ENCODE peak calls at places on chromosomes 6 and 20, in four cellular contexts. One of them, this sample, is unnamed.

GRCh38 chr6:46876126-46876525 is 45.6 kb downstream of the ADGRF5 start:
- DNase-seq in NCI-H1694: no peak
- DNase-seq in stimulated activated CD8-positive, alpha-beta memory T cell treated with anti-CD3 and anti-CD28 coated beads, Interleukin-12 subunit alpha, Interleukin-12 subunit beta, amount 100 ng/mL, for 1 hour: no peak
- DNase-seq in naive thymus-derived CD8-positive, alpha-beta T cell: no peak
- DNase-seq in this sample: no peak

GRCh38 chr6:19410477-19410876 is 426.7 kb upstream of the ID4 start:
- DNase-seq in NCI-H1694: no peak
- DNase-seq in stimulated activated CD8-positive, alpha-beta memory T cell treated with anti-CD3 and anti-CD28 coated beads, Interleukin-12 subunit alpha, Interleukin-12 subunit beta, amount 100 ng/mL, for 1 hour: no peak
- DNase-seq in naive thymus-derived CD8-positive, alpha-beta T cell: no peak
- DNase-seq in this sample: no peak

GRCh38 chr20:11748436-11748835 is 169.3 kb upstream of the BTBD3 start:
- DNase-seq in NCI-H1694: no peak
- DNase-seq in stimulated activated CD8-positive, alpha-beta memory T cell treated with anti-CD3 and anti-CD28 coated beads, Interleukin-12 subunit alpha, Interleukin-12 subunit beta, amount 100 ng/mL, for 1 hour: no peak
- DNase-seq in naive thymus-derived CD8-positive, alpha-beta T cell: no peak
- DNase-seq in this sample: no peak

GRCh38 chr6:40287296-40287820 is 299.8 kb downstream of the LRFN2 start:
- DNase-seq in NCI-H1694: no peak
- DNase-seq in stimulated activated CD8-positive, alpha-beta memory T cell treated with anti-CD3 and anti-CD28 coated beads, Interleukin-12 subunit alpha, Interleukin-12 subunit beta, amount 100 ng/mL, for 1 hour: no peak
- DNase-seq in naive thymus-derived CD8-positive, alpha-beta T cell: no peak
- DNase-seq in this sample: no peak

GRCh38 chr6:34241351-34242215 is 4.9 kb downstream of the HMGA1 start:
- DNase-seq in NCI-H1694: no peak
- DNase-seq in stimulated activated CD8-positive, alpha-beta memory T cell treated with anti-CD3 and anti-CD28 coated beads, Interleukin-12 subunit alpha, Interleukin-12 subunit beta, amount 100 ng/mL, for 1 hour: no peak
- DNase-seq in naive thymus-derived CD8-positive, alpha-beta T cell: no peak
- DNase-seq in this sample: no peak

GRCh38 chr6:112690497-112691202 is 343.5 kb downstream of the RFPL4B start:
- DNase-seq in NCI-H1694: peak
- DNase-seq in stimulated activated CD8-positive, alpha-beta memory T cell treated with anti-CD3 and anti-CD28 coated beads, Interleukin-12 subunit alpha, Interleukin-12 subunit beta, amount 100 ng/mL, for 1 hour: no peak
- DNase-seq in naive thymus-derived CD8-positive, alpha-beta T cell: no peak
- DNase-seq in this sample: no peak

GRCh38 chr20:63847374-63848002 is 13.8 kb upstream of the ABHD16B start:
- DNase-seq in NCI-H1694: no peak
- DNase-seq in stimulated activated CD8-positive, alpha-beta memory T cell treated with anti-CD3 and anti-CD28 coated beads, Interleukin-12 subunit alpha, Interleukin-12 subunit beta, amount 100 ng/mL, for 1 hour: no peak
- DNase-seq in naive thymus-derived CD8-positive, alpha-beta T cell: no peak
- DNase-seq in this sample: no peak

GRCh38 chr20:53774487-53775203 is 181.0 kb upstream of the ZNF217 start:
- DNase-seq in NCI-H1694: no peak
- DNase-seq in stimulated activated CD8-positive, alpha-beta memory T cell treated with anti-CD3 and anti-CD28 coated beads, Interleukin-12 subunit alpha, Interleukin-12 subunit beta, amount 100 ng/mL, for 1 hour: no peak
- DNase-seq in naive thymus-derived CD8-positive, alpha-beta T cell: no peak
- DNase-seq in this sample: no peak

GRCh38 chr20:42714298-42715141 is 475.2 kb downstream of the PTPRT start:
- DNase-seq in NCI-H1694: no peak
- DNase-seq in stimulated activated CD8-positive, alpha-beta memory T cell treated with anti-CD3 and anti-CD28 coated beads, Interleukin-12 subunit alpha, Interleukin-12 subunit beta, amount 100 ng/mL, for 1 hour: no peak
- DNase-seq in naive thymus-derived CD8-positive, alpha-beta T cell: no peak
- DNase-seq in this sample: no peak

GRCh38 chr20:5195655-5196054 is 68.8 kb downstream of the CDS2 start:
- DNase-seq in NCI-H1694: no peak
- DNase-seq in stimulated activated CD8-positive, alpha-beta memory T cell treated with anti-CD3 and anti-CD28 coated beads, Interleukin-12 subunit alpha, Interleukin-12 subunit beta, amount 100 ng/mL, for 1 hour: no peak
- DNase-seq in naive thymus-derived CD8-positive, alpha-beta T cell: no peak
- DNase-seq in this sample: no peak

GRCh38 chr6:33589723-33590530 is 9.9 kb upstream of the BAK1 start:
- DNase-seq in NCI-H1694: peak
- DNase-seq in stimulated activated CD8-positive, alpha-beta memory T cell treated with anti-CD3 and anti-CD28 coated beads, Interleukin-12 subunit alpha, Interleukin-12 subunit beta, amount 100 ng/mL, for 1 hour: no peak
- DNase-seq in naive thymus-derived CD8-positive, alpha-beta T cell: no peak
- DNase-seq in this sample: peak

GRCh38 chr6:79421001-79421411 is 116.2 kb downstream of the LCA5 start:
- DNase-seq in NCI-H1694: no peak
- DNase-seq in stimulated activated CD8-positive, alpha-beta memory T cell treated with anti-CD3 and anti-CD28 coated beads, Interleukin-12 subunit alpha, Interleukin-12 subunit beta, amount 100 ng/mL, for 1 hour: no peak
- DNase-seq in naive thymus-derived CD8-positive, alpha-beta T cell: no peak
- DNase-seq in this sample: no peak

GRCh38 chr20:56554869-56555268 is 21.8 kb downstream of the FAM209B start:
- DNase-seq in NCI-H1694: peak
- DNase-seq in stimulated activated CD8-positive, alpha-beta memory T cell treated with anti-CD3 and anti-CD28 coated beads, Interleukin-12 subunit alpha, Interleukin-12 subunit beta, amount 100 ng/mL, for 1 hour: no peak
- DNase-seq in naive thymus-derived CD8-positive, alpha-beta T cell: no peak
- DNase-seq in this sample: no peak

GRCh38 chr6:3247255-3248146 is 11.2 kb upstream of the PSMG4 start:
- DNase-seq in NCI-H1694: no peak
- DNase-seq in stimulated activated CD8-positive, alpha-beta memory T cell treated with anti-CD3 and anti-CD28 coated beads, Interleukin-12 subunit alpha, Interleukin-12 subunit beta, amount 100 ng/mL, for 1 hour: no peak
- DNase-seq in naive thymus-derived CD8-positive, alpha-beta T cell: no peak
- DNase-seq in this sample: no peak

GRCh38 chr6:34476048-34476328 is 10.1 kb downstream of the PACSIN1 start:
- DNase-seq in NCI-H1694: no peak
- DNase-seq in stimulated activated CD8-positive, alpha-beta memory T cell treated with anti-CD3 and anti-CD28 coated beads, Interleukin-12 subunit alpha, Interleukin-12 subunit beta, amount 100 ng/mL, for 1 hour: no peak
- DNase-seq in naive thymus-derived CD8-positive, alpha-beta T cell: no peak
- DNase-seq in this sample: no peak

GRCh38 chr6:36028887-36029324 is 1.3 kb downstream of the MAPK14 start:
- DNase-seq in NCI-H1694: peak
- DNase-seq in stimulated activated CD8-positive, alpha-beta memory T cell treated with anti-CD3 and anti-CD28 coated beads, Interleukin-12 subunit alpha, Interleukin-12 subunit beta, amount 100 ng/mL, for 1 hour: peak
- DNase-seq in naive thymus-derived CD8-positive, alpha-beta T cell: peak
- DNase-seq in this sample: no peak

GRCh38 chr20:17559338-17559737 is 10.5 kb upstream of the DSTN start:
- DNase-seq in NCI-H1694: no peak
- DNase-seq in stimulated activated CD8-positive, alpha-beta memory T cell treated with anti-CD3 and anti-CD28 coated beads, Interleukin-12 subunit alpha, Interleukin-12 subunit beta, amount 100 ng/mL, for 1 hour: no peak
- DNase-seq in naive thymus-derived CD8-positive, alpha-beta T cell: no peak
- DNase-seq in this sample: no peak

GRCh38 chr20:56985286-56985685 is 281.2 kb downstream of the BMP7 start:
- DNase-seq in NCI-H1694: no peak
- DNase-seq in stimulated activated CD8-positive, alpha-beta memory T cell treated with anti-CD3 and anti-CD28 coated beads, Interleukin-12 subunit alpha, Interleukin-12 subunit beta, amount 100 ng/mL, for 1 hour: no peak
- DNase-seq in naive thymus-derived CD8-positive, alpha-beta T cell: no peak
- DNase-seq in this sample: no peak

GRCh38 chr6:28981391-28981832 is 23.7 kb downstream of the ZNF311 start:
- DNase-seq in NCI-H1694: peak
- DNase-seq in stimulated activated CD8-positive, alpha-beta memory T cell treated with anti-CD3 and anti-CD28 coated beads, Interleukin-12 subunit alpha, Interleukin-12 subunit beta, amount 100 ng/mL, for 1 hour: peak
- DNase-seq in naive thymus-derived CD8-positive, alpha-beta T cell: peak
- DNase-seq in this sample: peak

GRCh38 chr6:26105842-26106241 is 18.6 kb downstream of the HFE start:
- DNase-seq in NCI-H1694: no peak
- DNase-seq in stimulated activated CD8-positive, alpha-beta memory T cell treated with anti-CD3 and anti-CD28 coated beads, Interleukin-12 subunit alpha, Interleukin-12 subunit beta, amount 100 ng/mL, for 1 hour: no peak
- DNase-seq in naive thymus-derived CD8-positive, alpha-beta T cell: no peak
- DNase-seq in this sample: no peak

GRCh38 chr6:144797881-144798589 is 512.9 kb downstream of the UTRN start:
- DNase-seq in NCI-H1694: no peak
- DNase-seq in stimulated activated CD8-positive, alpha-beta memory T cell treated with anti-CD3 and anti-CD28 coated beads, Interleukin-12 subunit alpha, Interleukin-12 subunit beta, amount 100 ng/mL, for 1 hour: no peak
- DNase-seq in naive thymus-derived CD8-positive, alpha-beta T cell: no peak
- DNase-seq in this sample: no peak

GRCh38 chr6:154516276-154516675 is 5.8 kb upstream of the CNKSR3 start:
- DNase-seq in NCI-H1694: no peak
- DNase-seq in stimulated activated CD8-positive, alpha-beta memory T cell treated with anti-CD3 and anti-CD28 coated beads, Interleukin-12 subunit alpha, Interleukin-12 subunit beta, amount 100 ng/mL, for 1 hour: no peak
- DNase-seq in naive thymus-derived CD8-positive, alpha-beta T cell: no peak
- DNase-seq in this sample: no peak

GRCh38 chr6:17280552-17281090 is 540 bp upstream of the RBM24 start:
- DNase-seq in NCI-H1694: no peak
- DNase-seq in stimulated activated CD8-positive, alpha-beta memory T cell treated with anti-CD3 and anti-CD28 coated beads, Interleukin-12 subunit alpha, Interleukin-12 subunit beta, amount 100 ng/mL, for 1 hour: no peak
- DNase-seq in naive thymus-derived CD8-positive, alpha-beta T cell: no peak
- DNase-seq in this sample: no peak